ENCODE peak calls at places on chromosome 12, in eight cellular contexts. V is heart right ventricle; I is psoas muscle; X is prostate gland; E is A549; K is effector memory CD4-positive, alpha-beta T cell; A is fibroblast of lung; Y is CD4-positive, alpha-beta memory T cell. S is an unnamed sample.

GRCh38 chr12:26029741-26030033 is 71.2 kb downstream of the RASSF8 start:
- DNase-seq in Y (no peak), K (no peak), A (peak; percentile 57), I (no peak), X (no peak), V (no peak), E (no peak), S (no peak)

GRCh38 chr12:122067966-122068365 is 10.6 kb upstream of the MLXIP start:
- DNase-seq in I (no peak), X (peak; percentile 38), A (peak; percentile 79), V (peak; percentile 46), K (no peak), Y (peak; percentile 31), E (no peak), S (peak; percentile 30)

GRCh38 chr12:56257491-56258067 is 605 bp downstream of the ANKRD52 start:
- DNase-seq in A (peak; percentile 46), X (no peak), V (no peak), Y (no peak), E (peak; percentile 44), K (no peak), I (no peak), S (no peak)

GRCh38 chr12:116804051-116804450 is 65.9 kb downstream of the RNFT2 start:
- DNase-seq in E (no peak), A (no peak), Y (no peak), K (no peak), I (no peak), V (no peak), X (no peak), S (no peak)

GRCh38 chr12:65568517-65568916 is 255.8 kb upstream of the HMGA2 start:
- DNase-seq in V (no peak), E (peak; percentile 42), I (no peak), Y (no peak), A (peak; percentile 89), X (peak; percentile 56), K (no peak), S (no peak)

GRCh38 chr12:81465881-81466280 is 293.3 kb downstream of the PPFIA2 start:
- DNase-seq in Y (no peak), V (no peak), E (no peak), K (no peak), X (no peak), I (no peak), A (no peak), S (no peak)

GRCh38 chr12:55019784-55020183 is at the start of gene NEUROD4:
- DNase-seq in I (no peak), X (peak; percentile 16), A (peak; percentile 70), V (peak; percentile 27), Y (peak; percentile 14), K (no peak), E (peak; percentile 58), S (no peak)

GRCh38 chr12:83084516-83085234 is 398.0 kb downstream of the TMTC2 start:
- DNase-seq in X (no peak), Y (no peak), I (no peak), E (no peak), K (no peak), V (no peak), A (no peak), S (no peak)

GRCh38 chr12:26822051-26822450 is 10.9 kb downstream of the ITPR2 start:
- DNase-seq in A (peak; percentile 53), I (no peak), E (no peak), V (no peak), Y (no peak), X (no peak), K (no peak), S (no peak)

GRCh38 chr12:32860182-32860581 is 36.4 kb downstream of the PKP2 start:
- DNase-seq in E (no peak), X (no peak), Y (no peak), V (no peak), I (no peak), A (peak; percentile 44), K (no peak), S (no peak)

GRCh38 chr12:131829795-131830334 is 1.7 kb downstream of the MMP17 start:
- DNase-seq in E (no peak), Y (no peak), V (no peak), I (no peak), K (no peak), X (no peak), A (no peak), S (no peak)

GRCh38 chr12:113424915-113425823 is 3.0 kb downstream of the SDSL start:
- DNase-seq in I (peak; percentile 45), V (peak; percentile 29), E (peak; percentile 76), Y (peak; percentile 30), A (peak; percentile 33), K (peak; percentile 22), X (no peak), S (peak; percentile 41)

GRCh38 chr12:68749861-68750260 is 3.9 kb downstream of the SLC35E3 start:
- DNase-seq in K (no peak), A (no peak), Y (no peak), E (no peak), I (no peak), V (no peak), X (no peak), S (no peak)
- H3K27ac ChIP-seq in K (no peak overlapping the region), A (no peak overlapping the region), Y (no peak overlapping the region), E (no peak overlapping the region), I (no peak overlapping the region), V (no peak overlapping the region), X (no peak overlapping the region), S (no peak overlapping the region)

GRCh38 chr12:52049286-52049685 is 2.0 kb upstream of the NR4A1 start:
- DNase-seq in V (no peak), E (no peak), X (no peak), A (no peak), I (no peak), K (no peak), Y (no peak), S (no peak)
- H3K4me1 ChIP-seq in V (peaks cover 38% of the 10 kb centered on the region), E (peaks cover 40% of the 10 kb centered on the region), X (peaks cover 29% of the 10 kb centered on the region), A (peaks cover 15% of the 10 kb centered on the region), I (peaks cover 52% of the 10 kb centered on the region), K (peaks cover 24% of the 10 kb centered on the region), Y (peaks cover 37% of the 10 kb centered on the region), S (peaks cover 36% of the 10 kb centered on the region)

DNA sequence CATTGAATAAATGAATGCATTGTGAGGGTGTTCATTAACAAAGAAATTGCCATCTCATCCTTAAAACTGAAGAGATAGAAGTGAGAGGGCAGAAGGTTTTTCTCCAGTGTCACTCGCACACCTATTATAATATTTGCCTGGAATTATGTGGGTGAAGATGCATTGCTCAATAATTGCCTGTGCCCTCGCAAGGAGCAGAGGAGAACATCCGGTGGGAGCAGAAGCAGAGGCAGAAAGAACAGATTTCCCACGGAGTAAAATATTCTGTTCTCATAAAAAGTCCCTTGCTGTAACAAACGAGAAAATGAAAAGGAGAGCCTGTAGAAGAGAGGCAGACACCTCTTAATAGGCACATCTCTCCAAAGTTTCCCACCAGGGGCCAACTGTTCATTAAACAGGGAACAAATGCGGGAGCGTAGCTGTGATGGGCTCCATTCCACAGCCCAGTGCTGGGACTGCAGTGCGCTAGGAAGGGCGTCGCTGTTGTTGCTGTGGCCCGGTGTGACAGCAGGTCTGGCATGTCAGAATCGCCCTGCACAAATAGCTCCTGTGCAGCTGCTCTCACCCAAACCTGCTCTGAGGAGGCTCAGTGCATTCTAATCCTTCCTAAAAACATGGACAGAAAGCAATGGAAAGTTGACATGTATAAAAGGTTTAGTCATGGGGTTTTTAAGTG is 359.8 kb downstream of the APAF1 start:
- DNase-seq in E (no peak), Y (no peak), A (no peak), I (no peak), K (no peak), V (no peak), X (no peak), S (no peak)
- H3K4me3 ChIP-seq in E (no peak overlapping the region), Y (no peak overlapping the region), A (no peak overlapping the region), I (no peak overlapping the region), K (no peak overlapping the region), V (no peak overlapping the region), X (no peak overlapping the region), S (no peak overlapping the region)

DNA sequence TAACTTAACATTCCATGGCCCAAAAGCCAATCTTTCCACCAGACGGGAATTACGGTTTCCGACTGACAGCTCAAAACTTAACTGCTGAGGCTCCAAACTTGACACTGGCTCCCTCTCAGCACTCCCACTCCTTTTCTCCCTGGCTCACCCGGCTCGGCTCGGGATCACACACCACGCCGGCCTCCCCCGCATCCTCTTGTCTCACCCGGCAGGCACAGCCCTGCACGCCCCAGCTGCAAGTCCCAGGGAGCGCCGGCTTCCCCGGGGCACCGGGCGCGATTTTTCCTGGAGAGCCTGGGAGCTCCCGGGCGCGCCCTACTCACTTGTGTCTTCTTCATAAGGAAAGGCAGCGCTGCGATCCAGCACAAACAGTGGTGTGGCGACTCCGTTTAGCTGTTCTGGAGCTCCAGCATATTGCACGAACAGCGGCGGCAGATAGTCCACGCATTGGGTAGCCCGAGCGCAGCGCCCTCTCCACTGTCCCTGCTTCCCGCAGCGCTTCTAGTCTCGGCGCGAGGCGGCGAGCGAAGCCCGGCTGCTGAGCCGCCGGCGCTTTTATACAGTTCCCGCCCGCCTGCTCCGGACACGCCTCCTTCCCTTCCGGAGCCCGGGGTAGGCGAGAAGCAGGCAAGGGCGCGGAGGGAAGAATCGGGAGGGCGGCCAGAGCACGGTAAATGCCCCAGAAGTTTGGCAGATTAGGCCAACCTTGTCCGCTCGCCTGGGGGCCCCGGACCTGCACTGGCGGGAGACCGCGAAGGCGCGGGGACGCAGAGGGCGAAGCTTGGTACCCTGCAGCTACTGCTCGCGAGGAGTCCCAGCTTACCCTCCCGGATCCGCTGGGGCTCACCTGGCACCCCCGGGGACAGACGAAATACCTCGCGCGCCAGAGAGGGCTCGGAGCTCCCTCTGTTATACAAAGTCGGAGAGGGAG is at the start of gene KITLG:
- DNase-seq in E (peak; percentile 84), K (no peak), X (peak; percentile 78), I (peak; percentile 82), Y (no peak), V (peak; percentile 83), A (peak; percentile 86), S (no peak)
- H3K27ac ChIP-seq in E (peak within 1 kb of the TSS; percentile 65), K (no peak within 1 kb of the TSS), X (peak within 1 kb of the TSS; percentile 74), I (peak within 1 kb of the TSS; percentile 72), Y (no peak within 1 kb of the TSS), V (peak within 1 kb of the TSS; percentile 83), A (peak within 1 kb of the TSS; percentile 74), S (no peak within 1 kb of the TSS)

GRCh38 chr12:124694846-124695497 is 127.6 kb upstream of the NCOR2 start:
- DNase-seq in A (peak; percentile 98), X (peak; percentile 62), I (peak; percentile 46), Y (no peak), E (no peak), K (no peak), V (peak; percentile 74), S (no peak)

GRCh38 chr12:124694250-124694649 is 126.8 kb upstream of the NCOR2 start:
- DNase-seq in E (no peak), X (no peak), I (no peak), V (no peak), K (no peak), A (no peak), Y (no peak), S (peak; percentile 26)

GRCh38 chr12:124696689-124697476 is 129.5 kb upstream of the NCOR2 start:
- DNase-seq in E (no peak), Y (no peak), K (no peak), I (no peak), V (no peak), X (no peak), A (no peak), S (no peak)

GRCh38 chr12:124693356-124693755 is 125.9 kb upstream of the NCOR2 start:
- DNase-seq in E (no peak), I (no peak), X (no peak), V (no peak), K (no peak), Y (no peak), A (no peak), S (no peak)

DNA sequence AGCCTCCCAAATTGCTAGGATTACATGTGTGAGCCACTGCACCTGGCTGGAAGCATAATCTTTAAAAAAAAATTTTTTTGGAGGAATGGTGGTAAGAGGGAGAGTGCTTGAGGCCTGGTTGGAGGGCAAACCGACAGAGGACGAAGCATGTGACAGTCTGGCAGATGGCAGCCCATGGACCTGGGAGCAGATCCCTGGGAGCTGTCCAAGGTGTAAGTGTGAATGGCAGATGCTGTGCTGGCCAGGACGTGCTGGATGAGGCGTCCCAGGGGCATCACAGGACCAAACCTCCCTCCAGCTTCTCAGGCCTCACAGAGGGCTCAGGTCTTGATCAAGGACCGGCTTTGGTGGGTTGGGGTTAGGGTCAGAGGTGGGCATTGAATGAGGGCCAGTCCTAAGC is 128.4 kb upstream of the NCOR2 start:
- DNase-seq in E (no peak), V (peak; percentile 52), A (peak; percentile 44), K (no peak), X (no peak), Y (no peak), I (no peak), S (no peak)
- H3K4me1 ChIP-seq in E (peaks cover 10% of the 10 kb centered on the region), V (peaks cover 11% of the 10 kb centered on the region), A (peaks cover 5% of the 10 kb centered on the region), K (peaks cover 8% of the 10 kb centered on the region), X (no peaks in the 10 kb centered on the region), Y (peaks cover 7% of the 10 kb centered on the region), I (peaks cover 2% of the 10 kb centered on the region), S (peaks cover 12% of the 10 kb centered on the region)